ENCODE peak calls at places on chromosome X, in eight cellular contexts. One of them, this sample, is unnamed.
A peak's percentile ranks its signal among the peaks of the same experiment; 100 is the strongest.

GRCh38 chrX:119917877-119918276 is 22.2 kb downstream of the AKAP14 start:
- DNase-seq in testis: no peak
- DNase-seq in A549: no peak
- DNase-seq in BJ: no peak
- DNase-seq in mucosa of descending colon: no peak
- DNase-seq in H7: no peak
- DNase-seq in stomach: no peak
- DNase-seq in bronchial epithelial cell: no peak
- DNase-seq in this sample: no peak

GRCh38 chrX:9573282-9574106 is 108.6 kb downstream of the TBL1X start:
- DNase-seq in testis: no peak
- DNase-seq in A549: no peak
- DNase-seq in BJ: no peak
- DNase-seq in mucosa of descending colon: peak; percentile 35
- DNase-seq in H7: peak; percentile 55
- DNase-seq in stomach: no peak
- DNase-seq in bronchial epithelial cell: no peak
- DNase-seq in this sample: no peak

GRCh38 chrX:10486373-10486772 is 134.0 kb downstream of the MID1 start:
- DNase-seq in testis: no peak
- DNase-seq in A549: peak; percentile 38
- DNase-seq in BJ: peak; percentile 35
- DNase-seq in mucosa of descending colon: no peak
- DNase-seq in H7: no peak
- DNase-seq in stomach: no peak
- DNase-seq in bronchial epithelial cell: peak; percentile 86
- DNase-seq in this sample: no peak

GRCh38 chrX:49284212-49284611 is 14.6 kb downstream of the PPP1R3F start:
- DNase-seq in testis: no peak
- DNase-seq in A549: no peak
- DNase-seq in BJ: no peak
- DNase-seq in mucosa of descending colon: no peak
- DNase-seq in H7: no peak
- DNase-seq in stomach: no peak
- DNase-seq in bronchial epithelial cell: no peak
- DNase-seq in this sample: no peak

GRCh38 chrX:40158036-40158706 is 60.4 kb upstream of the BCOR start:
- DNase-seq in testis: no peak
- DNase-seq in A549: peak; percentile 50
- DNase-seq in BJ: no peak
- DNase-seq in mucosa of descending colon: peak; percentile 58
- DNase-seq in H7: peak; percentile 97
- DNase-seq in stomach: no peak
- DNase-seq in bronchial epithelial cell: no peak
- DNase-seq in this sample: no peak

GRCh38 chrX:48059296-48059639 is 12.2 kb downstream of the ZNF630 start:
- DNase-seq in testis: no peak
- DNase-seq in A549: no peak
- DNase-seq in BJ: no peak
- DNase-seq in mucosa of descending colon: no peak
- DNase-seq in H7: no peak
- DNase-seq in stomach: no peak
- DNase-seq in bronchial epithelial cell: no peak
- DNase-seq in this sample: no peak

GRCh38 chrX:153662266-153662665 is 11.3 kb downstream of the PNCK start:
- DNase-seq in testis: peak; percentile 74
- DNase-seq in A549: peak; percentile 77
- DNase-seq in BJ: no peak
- DNase-seq in mucosa of descending colon: peak; percentile 77
- DNase-seq in H7: peak; percentile 57
- DNase-seq in stomach: peak; percentile 63
- DNase-seq in bronchial epithelial cell: peak; percentile 29
- DNase-seq in this sample: no peak

GRCh38 chrX:15349046-15349445 is 13.7 kb upstream of the PIGA start:
- DNase-seq in testis: peak; percentile 38
- DNase-seq in A549: peak; percentile 72
- DNase-seq in BJ: peak; percentile 15
- DNase-seq in mucosa of descending colon: no peak
- DNase-seq in H7: peak; percentile 54
- DNase-seq in stomach: peak; percentile 42
- DNase-seq in bronchial epithelial cell: peak; percentile 54
- DNase-seq in this sample: no peak

GRCh38 chrX:20620301-20620700 is 353.6 kb upstream of the RPS6KA3 start:
- DNase-seq in testis: no peak
- DNase-seq in A549: peak; percentile 12
- DNase-seq in BJ: no peak
- DNase-seq in mucosa of descending colon: no peak
- DNase-seq in H7: no peak
- DNase-seq in stomach: no peak
- DNase-seq in bronchial epithelial cell: peak; percentile 74
- DNase-seq in this sample: no peak

GRCh38 chrX:39309018-39309620 is 507.9 kb downstream of the MID1IP1 start:
- DNase-seq in testis: no peak
- DNase-seq in A549: peak; percentile 1
- DNase-seq in BJ: no peak
- DNase-seq in mucosa of descending colon: no peak
- DNase-seq in H7: no peak
- DNase-seq in stomach: no peak
- DNase-seq in bronchial epithelial cell: peak; percentile 19
- DNase-seq in this sample: no peak

GRCh38 chrX:116490091-116490490 is 27.3 kb upstream of the CT83 start:
- DNase-seq in testis: no peak
- DNase-seq in A549: peak; percentile 1
- DNase-seq in BJ: no peak
- DNase-seq in mucosa of descending colon: no peak
- DNase-seq in H7: no peak
- DNase-seq in stomach: no peak
- DNase-seq in bronchial epithelial cell: peak; percentile 11
- DNase-seq in this sample: no peak

GRCh38 chrX:29297171-29297800 is 710.0 kb downstream of the IL1RAPL1 start:
- DNase-seq in testis: no peak
- DNase-seq in A549: no peak
- DNase-seq in BJ: no peak
- DNase-seq in mucosa of descending colon: no peak
- DNase-seq in H7: peak; percentile 5
- DNase-seq in stomach: no peak
- DNase-seq in bronchial epithelial cell: no peak
- DNase-seq in this sample: no peak

GRCh38 chrX:56802428-56802827 is 73.4 kb downstream of the NBDY start:
- DNase-seq in testis: no peak
- DNase-seq in A549: no peak
- DNase-seq in BJ: no peak
- DNase-seq in mucosa of descending colon: no peak
- DNase-seq in H7: peak; percentile 7
- DNase-seq in stomach: no peak
- DNase-seq in bronchial epithelial cell: no peak
- DNase-seq in this sample: no peak

GRCh38 chrX:68432648-68433047 is 647 bp downstream of the OPHN1 start:
- DNase-seq in testis: no peak
- DNase-seq in A549: peak; percentile 18
- DNase-seq in BJ: no peak
- DNase-seq in mucosa of descending colon: no peak
- DNase-seq in H7: peak; percentile 4
- DNase-seq in stomach: no peak
- DNase-seq in bronchial epithelial cell: no peak
- DNase-seq in this sample: no peak

GRCh38 chrX:40056420-40056819 is 41.3 kb downstream of the BCOR start:
- DNase-seq in testis: no peak
- DNase-seq in A549: no peak
- DNase-seq in BJ: no peak
- DNase-seq in mucosa of descending colon: no peak
- DNase-seq in H7: no peak
- DNase-seq in stomach: no peak
- DNase-seq in bronchial epithelial cell: no peak
- DNase-seq in this sample: no peak

DNA sequence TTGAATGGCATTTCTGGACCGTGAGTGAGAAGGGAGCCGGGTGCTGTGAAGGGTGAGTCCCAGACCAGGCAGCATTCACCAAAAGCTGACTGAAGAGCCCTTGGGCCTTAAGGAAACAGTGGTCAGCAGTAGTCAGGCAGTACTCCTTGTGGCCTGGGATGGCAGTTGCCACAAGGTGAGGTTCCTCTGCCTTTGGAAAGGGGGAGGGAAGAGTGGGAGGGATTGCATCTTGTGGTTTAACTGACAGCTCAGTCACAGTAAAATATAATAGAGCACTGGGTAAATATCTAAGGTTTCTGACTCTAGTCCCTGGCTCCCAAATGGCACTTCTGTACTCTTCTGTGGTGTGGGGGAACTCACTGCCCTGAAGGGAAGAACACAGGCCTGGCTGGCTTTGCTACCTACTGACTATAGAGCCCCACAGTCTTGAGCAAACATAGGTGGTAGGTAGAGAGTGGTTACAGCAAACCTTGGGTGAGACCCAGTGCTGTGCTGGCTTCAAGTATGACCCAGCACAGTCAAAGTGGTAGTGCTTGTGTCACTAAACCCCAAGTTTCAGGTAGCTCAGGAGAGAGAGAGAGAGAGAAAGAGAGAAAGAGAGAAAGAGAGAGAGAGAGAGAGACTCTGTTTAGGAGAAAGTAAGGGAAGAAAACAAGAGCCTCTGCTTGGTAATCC is 154.2 kb downstream of the TEX11 start:
- DNase-seq in testis: no peak
- DNase-seq in A549: no peak
- DNase-seq in BJ: no peak
- DNase-seq in mucosa of descending colon: no peak
- DNase-seq in H7: no peak
- DNase-seq in stomach: no peak
- DNase-seq in bronchial epithelial cell: no peak
- DNase-seq in this sample: no peak
- H3K4me3 ChIP-seq in testis: no peak overlapping the region
- H3K4me3 ChIP-seq in A549: no peak overlapping the region
- H3K4me3 ChIP-seq in BJ: no peak overlapping the region
- H3K4me3 ChIP-seq in mucosa of descending colon: no peak overlapping the region
- H3K4me3 ChIP-seq in H7: no peak overlapping the region
- H3K4me3 ChIP-seq in stomach: no peak overlapping the region
- H3K4me3 ChIP-seq in bronchial epithelial cell: no peak overlapping the region
- H3K4me3 ChIP-seq in this sample: no peak overlapping the region

GRCh38 chrX:53422091-53422914 is at the start of the genes RIBC1 and SMC1A:
- DNase-seq in testis: peak; percentile 96
- DNase-seq in A549: peak; percentile 98
- DNase-seq in BJ: peak; percentile 84
- DNase-seq in mucosa of descending colon: peak; percentile 96
- DNase-seq in H7: peak; percentile 97
- DNase-seq in stomach: peak; percentile 99
- DNase-seq in bronchial epithelial cell: peak; percentile 93
- DNase-seq in this sample: peak; percentile 83

GRCh38 chrX:53422915-53423268 is 219 bp downstream of the RIBC1 start:
- DNase-seq in testis: no peak
- DNase-seq in A549: no peak
- DNase-seq in BJ: no peak
- DNase-seq in mucosa of descending colon: no peak
- DNase-seq in H7: peak; percentile 81
- DNase-seq in stomach: no peak
- DNase-seq in bronchial epithelial cell: no peak
- DNase-seq in this sample: no peak

GRCh38 chrX:53421772-53422090 is 723 bp downstream of the SMC1A start:
- DNase-seq in testis: peak; percentile 49
- DNase-seq in A549: no peak
- DNase-seq in BJ: no peak
- DNase-seq in mucosa of descending colon: no peak
- DNase-seq in H7: no peak
- DNase-seq in stomach: no peak
- DNase-seq in bronchial epithelial cell: no peak
- DNase-seq in this sample: no peak

DNA sequence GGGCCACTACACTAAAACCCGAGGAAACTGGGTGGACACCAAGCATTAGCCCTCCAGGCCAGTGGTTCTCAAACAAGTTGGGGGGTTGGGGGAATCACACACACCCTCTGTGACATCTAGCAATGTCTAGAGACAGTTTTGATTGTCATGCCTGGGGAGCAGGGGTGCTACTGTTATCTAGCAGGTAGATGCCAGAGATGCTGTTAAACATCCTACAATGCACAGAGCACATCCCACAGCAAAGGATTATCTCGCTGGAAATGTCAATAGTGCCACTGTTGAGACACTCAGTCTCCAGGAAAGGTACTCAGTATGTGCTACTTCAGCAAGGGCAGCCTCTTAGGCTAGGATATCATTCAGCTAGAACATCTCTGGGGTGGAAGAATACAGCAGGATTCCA is 1.3 kb downstream of the SMC1A start:
- DNase-seq in testis: no peak
- DNase-seq in A549: no peak
- DNase-seq in BJ: no peak
- DNase-seq in mucosa of descending colon: no peak
- DNase-seq in H7: no peak
- DNase-seq in stomach: no peak
- DNase-seq in bronchial epithelial cell: no peak
- DNase-seq in this sample: no peak
- H3K4me3 ChIP-seq in testis: no peak overlapping the region
- H3K4me3 ChIP-seq in A549: peak overlapping the region; percentile 65
- H3K4me3 ChIP-seq in BJ: peak overlapping the region; percentile 2
- H3K4me3 ChIP-seq in mucosa of descending colon: no peak overlapping the region
- H3K4me3 ChIP-seq in H7: peak overlapping the region; percentile 70
- H3K4me3 ChIP-seq in stomach: peak overlapping the region; percentile 75
- H3K4me3 ChIP-seq in bronchial epithelial cell: peak overlapping the region; percentile 72
- H3K4me3 ChIP-seq in this sample: no peak overlapping the region

GRCh38 chrX:2497961-2498780 is 2.6 kb downstream of the DHRSX start:
- DNase-seq in testis: peak; percentile 63
- DNase-seq in A549: peak; percentile 69
- DNase-seq in BJ: no peak
- DNase-seq in mucosa of descending colon: peak; percentile 50
- DNase-seq in H7: no peak
- DNase-seq in stomach: peak; percentile 41
- DNase-seq in bronchial epithelial cell: peak; percentile 9
- DNase-seq in this sample: no peak
- H3K4me3 ChIP-seq in testis: peak overlapping the region; percentile 8
- H3K4me3 ChIP-seq in A549: peak overlapping the region; percentile 85
- H3K4me3 ChIP-seq in BJ: peak overlapping the region; percentile 55
- H3K4me3 ChIP-seq in mucosa of descending colon: no peak overlapping the region
- H3K4me3 ChIP-seq in H7: peak overlapping the region; percentile 19
- H3K4me3 ChIP-seq in stomach: peak overlapping the region; percentile 92
- H3K4me3 ChIP-seq in bronchial epithelial cell: no peak overlapping the region
- H3K4me3 ChIP-seq in this sample: peak overlapping the region; percentile 69

DNA sequence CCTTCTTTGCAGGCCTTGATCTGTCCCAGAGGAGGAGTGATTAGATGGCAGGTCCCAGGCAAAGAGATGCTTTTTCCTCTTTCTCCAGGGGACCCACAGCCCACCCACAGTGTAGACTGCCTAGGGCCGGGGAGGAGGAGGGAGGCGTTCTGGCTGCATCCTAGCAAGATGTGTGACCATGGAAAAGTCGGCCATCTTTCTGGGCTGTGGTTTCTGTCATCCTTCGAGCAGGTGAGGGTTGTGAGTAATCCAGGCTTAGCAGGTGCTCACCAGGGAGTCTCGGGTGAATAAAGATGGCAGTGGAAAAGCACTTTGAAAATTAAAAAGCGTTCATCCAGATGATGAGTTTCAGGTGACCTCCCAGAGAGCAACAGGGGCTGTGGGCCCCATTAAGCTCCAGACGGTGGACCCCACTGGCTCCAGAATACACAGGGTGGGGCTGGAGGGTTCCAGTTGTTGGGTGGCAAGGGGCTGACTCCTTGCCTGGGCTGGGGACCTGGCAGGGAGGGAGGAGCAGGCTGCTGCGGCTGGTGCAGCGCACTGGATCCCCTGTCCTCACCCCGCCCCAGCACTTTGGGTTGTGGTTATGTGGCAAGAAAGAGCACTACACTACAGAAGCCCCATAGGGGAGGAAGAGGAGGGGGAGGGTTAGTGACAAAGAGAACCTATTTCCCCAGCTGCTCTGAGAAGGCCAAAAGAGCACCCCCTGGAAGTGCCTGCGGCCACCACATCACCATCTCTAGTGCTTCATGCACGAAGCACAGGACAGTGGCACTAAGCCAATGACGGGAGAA is 23.7 kb downstream of the ELF4 start:
- DNase-seq in testis: no peak
- DNase-seq in A549: no peak
- DNase-seq in BJ: no peak
- DNase-seq in mucosa of descending colon: peak; percentile 49
- DNase-seq in H7: peak; percentile 61
- DNase-seq in stomach: no peak
- DNase-seq in bronchial epithelial cell: no peak
- DNase-seq in this sample: peak; percentile 10
- H3K4me3 ChIP-seq in testis: no peak overlapping the region
- H3K4me3 ChIP-seq in A549: no peak overlapping the region
- H3K4me3 ChIP-seq in BJ: no peak overlapping the region
- H3K4me3 ChIP-seq in mucosa of descending colon: no peak overlapping the region
- H3K4me3 ChIP-seq in H7: no peak overlapping the region
- H3K4me3 ChIP-seq in stomach: peak overlapping the region; percentile 22
- H3K4me3 ChIP-seq in bronchial epithelial cell: no peak overlapping the region
- H3K4me3 ChIP-seq in this sample: no peak overlapping the region